ENCODE peak calls at places on chromosomes 5 and 9, in seven cellular contexts. F is GM03348; Y is CD8-positive, alpha-beta T cell; L is GM12865; M is stimulated activated CD4-positive, alpha-beta T cell treated with anti-CD3 and anti-CD28 coated beads, Interleukin-1b, Interleukin-23, amount 100 ng/mL, for 1 hour; K is pancreas; B is NCI-H1436. N is an unnamed sample.
A peak's percentile ranks its signal among the peaks of the same experiment; 100 is the strongest.

GRCh38 chr9:16469184-16469583 is 401.3 kb downstream of the BNC2 start:
- DNase-seq in F (no peak), Y (no peak), L (peak; percentile 50), M (no peak), K (no peak), B (no peak), N (no peak)

GRCh38 chr9:120331913-120332312 is 248.1 kb downstream of the CDK5RAP2 start:
- DNase-seq in F (no peak), Y (no peak), L (no peak), M (no peak), K (no peak), B (no peak), N (no peak)

GRCh38 chr9:21831841-21832509 is 29.5 kb downstream of the MTAP start:
- DNase-seq in F (peak; percentile 29), Y (no peak), L (peak; percentile 85), M (peak; percentile 6), K (no peak), B (no peak), N (no peak)

GRCh38 chr5:39200081-39200480 is 19.3 kb downstream of the FYB1 start:
- DNase-seq in F (no peak), Y (peak; percentile 70), L (no peak), M (no peak), K (no peak), B (no peak), N (no peak)

GRCh38 chr5:173016621-173017046 is 33.1 kb downstream of the ATP6V0E1 start:
- DNase-seq in F (no peak), Y (peak; percentile 4), L (no peak), M (no peak), K (no peak), B (no peak), N (no peak)

GRCh38 chr5:33491941-33492340 is 51.2 kb downstream of the TARS1 start:
- DNase-seq in F (no peak), Y (no peak), L (no peak), M (no peak), K (no peak), B (no peak), N (no peak)

GRCh38 chr9:125510980-125511379 is 196.0 kb downstream of the MAPKAP1 start:
- DNase-seq in F (no peak), Y (no peak), L (no peak), M (no peak), K (no peak), B (no peak), N (no peak)

GRCh38 chr5:75051217-75051751 is 1.1 kb downstream of the GCNT4 start:
- DNase-seq in F (no peak), Y (no peak), L (peak; percentile 16), M (no peak), K (peak; percentile 51), B (no peak), N (peak; percentile 42)

GRCh38 chr5:150058480-150059126 is 27.8 kb downstream of the CSF1R start:
- DNase-seq in F (peak; percentile 83), Y (no peak), L (no peak), M (no peak), K (no peak), B (no peak), N (no peak)

GRCh38 chr9:23145467-23145866 is 680.6 kb downstream of the ELAVL2 start:
- DNase-seq in F (no peak), Y (no peak), L (no peak), M (no peak), K (no peak), B (no peak), N (no peak)

GRCh38 chr5:141929398-141930058 is 5.9 kb downstream of the DELE1 start:
- DNase-seq in F (no peak), Y (no peak), L (no peak), M (no peak), K (no peak), B (no peak), N (no peak)

GRCh38 chr5:147369742-147370374 is 135.0 kb downstream of the STK32A start:
- DNase-seq in F (peak; percentile 30), Y (no peak), L (no peak), M (no peak), K (no peak), B (peak; percentile 50), N (no peak)

GRCh38 chr5:122311888-122312669 is at the start of gene SNCAIP:
- DNase-seq in F (peak; percentile 77), Y (no peak), L (peak; percentile 38), M (no peak), K (peak; percentile 21), B (peak; percentile 28), N (no peak)

GRCh38 chr5:177495243-177496060 is 2.0 kb downstream of the PDLIM7 start:
- DNase-seq in F (peak; percentile 89), Y (no peak), L (peak; percentile 60), M (no peak), K (no peak), B (no peak), N (no peak)

GRCh38 chr5:52560366-52560765 is 227.3 kb upstream of the ITGA1 start:
- DNase-seq in F (peak; percentile 5), Y (no peak), L (no peak), M (no peak), K (no peak), B (peak; percentile 78), N (no peak)

GRCh38 chr5:126600631-126601511 is at the start of gene PHAX:
- DNase-seq in F (peak; percentile 95), Y (peak; percentile 85), L (peak; percentile 90), M (peak; percentile 56), K (peak; percentile 81), B (peak; percentile 62), N (peak; percentile 64)

GRCh38 chr9:80797427-80797825 is 891.9 kb downstream of the TLE1 start:
- DNase-seq in F (no peak), Y (no peak), L (no peak), M (no peak), K (no peak), B (no peak), N (no peak)

GRCh38 chr5:134175874-134176522 is 752 bp downstream of the SKP1 start:
- DNase-seq in F (peak; percentile 51), Y (no peak), L (no peak), M (no peak), K (no peak), B (no peak), N (no peak)

GRCh38 chr5:136805466-136805865 is 440.1 kb upstream of the TRPC7 start:
- DNase-seq in F (no peak), Y (no peak), L (no peak), M (no peak), K (no peak), B (no peak), N (no peak)

GRCh38 chr9:137878146-137878941 is 762 bp downstream of the CACNA1B start:
- DNase-seq in F (peak; percentile 55), Y (no peak), L (no peak), M (no peak), K (no peak), B (peak; percentile 31), N (peak; percentile 14)

GRCh38 chr9:32502459-32502858 is 23.5 kb downstream of the RIGI start:
- DNase-seq in F (no peak), Y (no peak), L (no peak), M (no peak), K (no peak), B (no peak), N (no peak)

GRCh38 chr9:106862946-106863740 is at the start of gene ZNF462:
- DNase-seq in F (peak; percentile 46), Y (no peak), L (no peak), M (no peak), K (peak; percentile 13), B (peak; percentile 40), N (no peak)

GRCh38 chr5:40223884-40224402 is 455.8 kb upstream of the PTGER4 start:
- DNase-seq in F (peak; percentile 49), Y (no peak), L (peak; percentile 67), M (no peak), K (no peak), B (no peak), N (no peak)

GRCh38 chr5:16856531-16856930 is 79.6 kb downstream of the MYO10 start:
- DNase-seq in F (no peak), Y (no peak), L (no peak), M (no peak), K (no peak), B (no peak), N (no peak)

GRCh38 chr5:14806452-14806851 is 65.1 kb downstream of the ANKH start:
- DNase-seq in F (peak; percentile 66), Y (no peak), L (no peak), M (no peak), K (no peak), B (no peak), N (no peak)

N was measured in T-cell.